ENCODE peak calls at places on chromosomes 5 and 9, in eight cellular contexts. G is GM23338, V is H1, H is brain microvascular endothelial cell, R is endothelial cell of umbilical vein, M is fibroblast of lung, O is dorsolateral prefrontal cortex, W is PC-9. P is an unnamed sample.

GRCh38 chr5:140570488-140570887 is 5.9 kb downstream of the SLC35A4 start:
- DNase-seq in W (no peak), R (no peak), O (no peak), M (no peak), H (no peak), V (no peak), G (no peak), P (no peak)

GRCh38 chr9:93276973-93277372 is 93.0 kb downstream of the WNK2 start:
- DNase-seq in R (no peak), G (no peak), O (no peak), M (no peak), W (no peak), V (no peak), H (no peak), P (no peak)

GRCh38 chr9:137294091-137294683 is 7.9 kb downstream of the NRARP start:
- DNase-seq in R (peak; percentile 68), V (no peak), G (peak; percentile 81), M (peak; percentile 76), O (no peak), H (peak; percentile 57), W (peak; percentile 54), P (no peak)

GRCh38 chr5:124678478-124678877 is 68.0 kb downstream of the ZNF608 start:
- DNase-seq in V (no peak), O (no peak), G (no peak), H (no peak), W (no peak), R (no peak), M (no peak), P (no peak)

GRCh38 chr9:116048072-116048471 is 105.5 kb upstream of the PAPPA start:
- DNase-seq in R (no peak), H (no peak), M (no peak), G (no peak), V (no peak), W (no peak), O (no peak), P (no peak)

GRCh38 chr9:123048748-123049147 is 15.3 kb downstream of the GPR21 start:
- DNase-seq in O (no peak), W (no peak), H (no peak), G (no peak), M (peak; percentile 74), R (peak; percentile 96), V (no peak), P (no peak)

GRCh38 chr5:134003957-134004625 is 684 bp downstream of the VDAC1 start:
- DNase-seq in M (peak; percentile 51), G (peak; percentile 61), O (peak; percentile 24), H (peak; percentile 18), V (no peak), R (peak; percentile 55), W (no peak), P (no peak)

GRCh38 chr9:76374702-76375543 is 19.3 kb downstream of the RFK start:
- DNase-seq in W (peak; percentile 85), H (peak; percentile 80), R (peak; percentile 96), O (no peak), V (no peak), M (peak; percentile 95), G (peak; percentile 66), P (no peak)

GRCh38 chr5:137226081-137226480 is 273.0 kb downstream of the SPOCK1 start:
- DNase-seq in O (no peak), M (no peak), V (no peak), G (no peak), R (no peak), W (no peak), H (no peak), P (no peak)

GRCh38 chr5:180804129-180804601 is 1.6 kb upstream of the MGAT1 start:
- DNase-seq in M (no peak), G (no peak), H (no peak), O (no peak), V (no peak), R (no peak), W (no peak), P (no peak)

GRCh38 chr9:95129651-95130291 is 187.7 kb downstream of the FANCC start:
- DNase-seq in M (no peak), G (no peak), V (no peak), W (no peak), O (no peak), H (no peak), R (no peak), P (no peak)

GRCh38 chr9:86405926-86406325 is 51.7 kb upstream of the TUT7 start:
- DNase-seq in R (no peak), W (peak; percentile 18), G (peak; percentile 8), V (no peak), H (peak; percentile 88), O (peak; percentile 42), M (peak; percentile 93), P (peak; percentile 76)

GRCh38 chr9:135471751-135472640 is 7.6 kb upstream of the PPP1R26 start:
- DNase-seq in H (no peak), V (no peak), M (no peak), G (peak; percentile 57), O (no peak), R (no peak), W (no peak), P (no peak)

GRCh38 chr5:30846171-30846570 is 347.3 kb upstream of the CDH6 start:
- DNase-seq in G (no peak), H (peak; percentile 38), V (no peak), O (no peak), R (no peak), M (no peak), W (no peak), P (no peak)

DNA sequence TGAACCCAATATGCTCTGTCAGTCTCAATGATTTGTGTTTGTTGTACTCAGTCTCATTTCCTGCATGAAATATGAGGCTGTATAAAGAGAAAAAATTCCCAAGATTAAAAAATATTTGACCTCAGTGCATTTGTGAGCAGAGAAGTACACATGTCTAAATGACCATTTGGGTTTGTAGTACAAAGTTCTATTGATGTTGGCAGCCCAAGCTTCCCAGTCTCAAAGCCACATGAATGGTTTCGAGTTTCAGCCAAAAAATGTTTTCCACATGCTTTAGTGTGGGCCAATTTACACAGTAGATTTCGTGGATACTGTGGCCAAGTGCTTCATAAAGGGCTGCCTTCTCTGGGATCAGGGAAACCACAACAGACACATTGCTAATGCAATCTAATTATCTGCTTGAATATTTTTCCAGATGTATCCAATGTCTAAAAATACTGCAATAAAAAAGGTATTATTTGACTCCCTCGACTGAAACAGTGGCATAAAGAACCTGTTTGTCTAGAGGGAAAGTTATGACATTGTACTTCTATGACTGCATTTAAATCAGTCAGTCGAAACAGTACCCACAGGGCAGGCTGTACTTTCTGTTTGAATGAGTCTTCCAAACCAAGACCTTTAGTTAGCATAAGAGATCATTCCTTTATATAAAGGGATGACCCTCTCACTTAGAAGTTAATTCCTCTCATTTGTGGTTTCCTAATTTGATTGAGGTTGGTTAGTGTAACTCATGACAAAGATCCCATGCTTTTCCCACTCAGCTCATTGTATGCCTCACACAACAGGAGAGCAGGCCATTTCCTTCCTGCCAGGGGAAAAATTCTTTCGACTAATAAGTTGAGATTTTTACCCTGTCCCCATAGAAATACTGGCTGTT is 500.4 kb downstream of the SPATA31D1 start:
- DNase-seq in H (peak; percentile 80), V (no peak), M (peak; percentile 97), G (no peak), R (no peak), W (no peak), O (no peak), P (peak; percentile 99)
- H3K4me3 ChIP-seq in H (no peak overlapping the region), V (no peak overlapping the region), M (no peak overlapping the region), G (no peak overlapping the region), R (no peak overlapping the region), W (no peak overlapping the region), O (no peak overlapping the region), P (no peak overlapping the region)

GRCh38 chr9:127854169-127854833 is at the start of gene ENG:
- DNase-seq in W (peak; percentile 78), R (peak; percentile 63), V (no peak), M (peak; percentile 57), O (no peak), G (peak; percentile 73), H (peak; percentile 44), P (no peak)
- TF ChIP-seq CTCF in W (no peak), R (peak; percentile 26), V (no peak), M (no peak), O (no peak), G (no peak), H (peak; percentile 39), P (peak; percentile 7)

GRCh38 chr9:110590816-110591215 is 11.3 kb upstream of the SVEP1 start:
- DNase-seq in M (no peak), O (no peak), G (no peak), H (no peak), R (no peak), V (no peak), W (no peak), P (no peak)

GRCh38 chr9:110591526-110591925 is 12.0 kb upstream of the SVEP1 start:
- DNase-seq in W (peak; percentile 39), O (no peak), V (no peak), H (no peak), G (no peak), R (no peak), M (no peak), P (no peak)

GRCh38 chr9:110588296-110588695 is 8.8 kb upstream of the SVEP1 start:
- DNase-seq in G (no peak), O (no peak), W (no peak), V (no peak), H (peak; percentile 40), R (no peak), M (no peak), P (no peak)

DNA sequence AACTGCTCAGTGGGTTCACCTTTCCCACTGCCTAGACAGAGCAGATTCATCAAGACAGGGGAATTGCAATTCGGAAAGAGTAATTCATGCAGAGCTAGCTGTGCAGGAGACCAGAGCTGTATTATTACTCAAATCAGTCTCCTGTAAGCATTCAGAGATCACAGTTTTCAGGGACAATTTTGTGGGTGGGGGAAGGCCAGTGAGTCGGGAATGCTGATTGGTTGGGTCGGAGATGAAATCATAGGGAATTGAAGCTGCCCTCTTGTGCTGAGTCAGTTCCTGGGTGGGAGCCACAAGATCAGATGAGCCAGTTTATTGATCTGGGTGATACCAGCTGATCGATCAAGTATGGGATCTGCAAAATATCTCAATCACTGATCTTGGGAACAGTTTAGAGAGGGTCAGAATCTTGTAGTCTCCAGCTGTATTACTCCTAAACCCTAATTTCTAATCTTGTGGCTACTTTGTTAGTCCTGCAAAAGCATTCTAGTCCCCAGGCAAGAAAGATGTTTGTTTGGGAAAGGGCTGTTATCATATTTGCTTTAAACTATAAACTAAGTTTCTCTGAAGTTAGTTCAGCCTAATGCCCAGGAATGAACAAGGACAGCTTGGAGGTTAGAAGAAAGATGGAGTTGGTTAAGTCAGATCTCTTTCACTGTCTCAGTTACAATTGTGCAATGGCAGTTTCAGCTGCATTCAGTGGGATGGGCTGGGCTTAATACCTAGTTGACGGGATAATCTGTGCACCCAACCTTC is 12.7 kb upstream of the SVEP1 start:
- DNase-seq in W (peak; percentile 15), R (no peak), G (no peak), V (no peak), M (no peak), O (no peak), H (no peak), P (no peak)
- H3K4me3 ChIP-seq in W (no peak overlapping the region), R (no peak overlapping the region), G (no peak overlapping the region), V (no peak overlapping the region), M (no peak overlapping the region), O (no peak overlapping the region), H (no peak overlapping the region), P (no peak overlapping the region)

DNA sequence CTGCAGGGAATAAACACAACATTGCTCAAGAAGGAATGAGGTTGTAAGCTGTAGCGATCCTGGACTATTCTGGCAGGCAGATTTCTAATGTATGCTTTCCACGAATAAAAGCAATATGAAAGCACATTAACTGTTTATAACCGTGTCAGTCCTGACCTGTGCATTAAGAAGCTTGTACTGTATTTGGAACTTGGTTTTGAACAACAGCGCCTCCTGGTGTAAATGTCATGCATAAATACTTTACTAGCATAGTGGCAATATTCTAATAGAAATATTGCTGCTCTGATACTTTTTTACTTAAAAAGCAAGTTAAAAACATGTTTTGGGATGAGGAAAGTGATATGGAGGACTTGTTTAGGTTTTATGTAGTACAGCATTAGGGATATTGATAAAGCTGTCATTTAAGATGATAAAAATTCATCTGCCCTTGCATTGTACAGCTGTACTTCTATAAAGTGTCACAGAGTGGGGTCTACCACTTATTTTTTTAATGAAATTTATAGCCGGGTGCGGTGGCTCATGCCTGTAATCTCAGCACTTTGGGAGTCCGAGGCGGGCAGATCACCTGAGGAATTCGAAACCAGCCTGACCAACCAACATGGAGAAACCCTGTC is 70.7 kb upstream of the GNE start:
- DNase-seq in M (peak; percentile 87), R (peak; percentile 78), V (no peak), W (peak; percentile 29), H (peak; percentile 67), G (peak; percentile 76), O (peak; percentile 49), P (peak; percentile 60)
- TF ChIP-seq CTCF in M (peak; percentile 75), R (peak; percentile 46), V (no peak), W (peak; percentile 88), H (peak; percentile 59), G (peak; percentile 74), O (peak; percentile 89), P (peak; percentile 57)

P was measured in astrocyte of the cerebellum.